ENCODE peak calls at places on chromosomes 11 and 22, in four cellular contexts. P is HepG2, C is GM12878, S is SK-N-SH. W is an unnamed sample.

GRCh38 chr11:56905936-56906335 is 82.8 kb upstream of the OR5AK2 start:
- DNase-seq in P (no peak), C (no peak), S (no peak), W (no peak)

GRCh38 chr11:93054881-93055280 is 85.4 kb downstream of the MTNR1B start:
- DNase-seq in P (peak; percentile 18), C (no peak), S (no peak), W (no peak)

GRCh38 chr11:109859325-109859724 is 233.9 kb upstream of the ZC3H12C start:
- DNase-seq in P (peak; percentile 13), C (no peak), S (no peak), W (no peak)

GRCh38 chr11:125551835-125552342 is 17.4 kb upstream of the EI24 start:
- DNase-seq in P (no peak), C (no peak), S (no peak), W (no peak)

GRCh38 chr22:48182036-48182435 is 1419.6 kb downstream of the TBC1D22A start:
- DNase-seq in P (no peak), C (no peak), S (no peak), W (no peak)

GRCh38 chr11:44556735-44557409 is 8.6 kb upstream of the CD82 start:
- DNase-seq in P (peak; percentile 41), C (peak; percentile 47), S (no peak), W (peak; percentile 71)

GRCh38 chr11:3939211-3939610 is 83.7 kb downstream of the STIM1 start:
- DNase-seq in P (no peak), C (no peak), S (no peak), W (no peak)

GRCh38 chr11:74546752-74547151 is 45.6 kb upstream of the POLD3 start:
- DNase-seq in P (peak; percentile 8), C (no peak), S (no peak), W (no peak)

GRCh38 chr11:68598816-68599653 is 85.3 kb upstream of the GAL start:
- DNase-seq in P (no peak), C (no peak), S (no peak), W (no peak)

GRCh38 chr11:73177380-73178091 is 35.4 kb upstream of the FCHSD2 start:
- DNase-seq in P (peak; percentile 88), C (no peak), S (no peak), W (no peak)

GRCh38 chr11:120385110-120385509 is 48.9 kb downstream of the ARHGEF12 start:
- DNase-seq in P (no peak), C (no peak), S (peak; percentile 25), W (no peak)

GRCh38 chr22:36417281-36417686 is 29.5 kb upstream of the MYH9 start:
- DNase-seq in P (no peak), C (no peak), S (no peak), W (no peak)

GRCh38 chr11:125273519-125274000 is 109.0 kb downstream of the PKNOX2 start:
- DNase-seq in P (no peak), C (no peak), S (no peak), W (no peak)

GRCh38 chr22:42022162-42022847 is 23.7 kb downstream of the WBP2NL start:
- DNase-seq in P (no peak), C (peak; percentile 30), S (no peak), W (no peak)

GRCh38 chr22:37203354-37204044 is 8.8 kb downstream of the SSTR3 start:
- DNase-seq in P (no peak), C (no peak), S (no peak), W (no peak)

GRCh38 chr11:10568486-10568941 is at the start of gene LYVE1:
- DNase-seq in P (peak; percentile 65), C (no peak), S (no peak), W (no peak)

GRCh38 chr22:36772451-36772850 is 3.5 kb downstream of the IFT27 start:
- DNase-seq in P (no peak), C (no peak), S (no peak), W (no peak)

GRCh38 chr11:61543606-61544306 is 35.2 kb downstream of the LRRC10B start:
- DNase-seq in P (peak; percentile 30), C (no peak), S (no peak), W (no peak)

GRCh38 chr11:72179804-72180396 is 12.0 kb upstream of the FOLR1 start:
- DNase-seq in P (no peak), C (no peak), S (no peak), W (no peak)

GRCh38 chr11:65445604-65446445 is 23.2 kb downstream of the NEAT1 start:
- DNase-seq in P (no peak), C (no peak), S (no peak), W (no peak)

GRCh38 chr11:57402188-57403066 is 12.0 kb upstream of the PRG2 start:
- DNase-seq in P (no peak), C (no peak), S (no peak), W (no peak)

GRCh38 chr11:1545432-1545831 is 26.6 kb downstream of the DUSP8 start:
- DNase-seq in P (no peak), C (no peak), S (no peak), W (no peak)

GRCh38 chr22:47376322-47376700 is 613.9 kb downstream of the TBC1D22A start:
- DNase-seq in P (no peak), C (no peak), S (no peak), W (no peak)

GRCh38 chr11:74397531-74398243 is 546 bp downstream of the PGM2L1 start:
- DNase-seq in P (peak; percentile 21), C (no peak), S (peak; percentile 69), W (no peak)

GRCh38 chr22:48887394-48888332 is 940.0 kb downstream of the BRD1 start:
- DNase-seq in P (no peak), C (no peak), S (no peak), W (no peak)

GRCh38 chr11:111236355-111236754 is 9.2 kb upstream of the POU2AF2 start:
- DNase-seq in P (no peak), C (no peak), S (no peak), W (no peak)

GRCh38 chr11:6655020-6655789 is 404 bp downstream of the DCHS1 start:
- DNase-seq in P (no peak), C (no peak), S (peak; percentile 78), W (peak; percentile 52)

GRCh38 chr11:67118801-67119576 is at the start of gene KDM2A:
- DNase-seq in P (peak; percentile 93), C (peak; percentile 95), S (peak; percentile 100), W (peak; percentile 92)

GRCh38 chr22:44325718-44326548 is 13.2 kb upstream of the SHISAL1 start:
- DNase-seq in P (no peak), C (no peak), S (peak; percentile 82), W (no peak)

GRCh38 chr11:10274726-10275125 is 19.3 kb downstream of the SBF2 start:
- DNase-seq in P (no peak), C (no peak), S (no peak), W (no peak)

GRCh38 chr11:73308963-73309960 is 1.2 kb downstream of the ARHGEF17 start:
- DNase-seq in P (peak; percentile 92), C (no peak), S (no peak), W (no peak)

GRCh38 chr22:49298834-49299750 is 528.6 kb downstream of the BRD1 start:
- DNase-seq in P (no peak), C (no peak), S (no peak), W (no peak)

GRCh38 chr11:69705901-69706787 is 2.3 kb upstream of the FGF19 start:
- DNase-seq in P (peak; percentile 46), C (no peak), S (no peak), W (no peak)
- TF ChIP-seq TCF12 in P (no peak), C (no peak), S (no peak), W (no peak)

GRCh38 chr11:122743949-122744876 is 88.7 kb downstream of the UBASH3B start:
- DNase-seq in P (no peak), C (peak; percentile 55), S (no peak), W (no peak)
- TF ChIP-seq TCF12 in P (no peak), C (peak; percentile 57), S (no peak), W (no peak)

GRCh38 chr11:70700871-70701270 is 302.5 kb downstream of the CTTN start:
- DNase-seq in P (no peak), C (no peak), S (no peak), W (no peak)
- TF ChIP-seq TCF12 in P (no peak), C (no peak), S (no peak), W (no peak)

GRCh38 chr22:17091851-17092250 is 7.1 kb downstream of the IL17RA start:
- DNase-seq in P (no peak), C (no peak), S (no peak), W (no peak)
- TF ChIP-seq TCF12 in P (no peak), C (no peak), S (no peak), W (no peak)

DNA sequence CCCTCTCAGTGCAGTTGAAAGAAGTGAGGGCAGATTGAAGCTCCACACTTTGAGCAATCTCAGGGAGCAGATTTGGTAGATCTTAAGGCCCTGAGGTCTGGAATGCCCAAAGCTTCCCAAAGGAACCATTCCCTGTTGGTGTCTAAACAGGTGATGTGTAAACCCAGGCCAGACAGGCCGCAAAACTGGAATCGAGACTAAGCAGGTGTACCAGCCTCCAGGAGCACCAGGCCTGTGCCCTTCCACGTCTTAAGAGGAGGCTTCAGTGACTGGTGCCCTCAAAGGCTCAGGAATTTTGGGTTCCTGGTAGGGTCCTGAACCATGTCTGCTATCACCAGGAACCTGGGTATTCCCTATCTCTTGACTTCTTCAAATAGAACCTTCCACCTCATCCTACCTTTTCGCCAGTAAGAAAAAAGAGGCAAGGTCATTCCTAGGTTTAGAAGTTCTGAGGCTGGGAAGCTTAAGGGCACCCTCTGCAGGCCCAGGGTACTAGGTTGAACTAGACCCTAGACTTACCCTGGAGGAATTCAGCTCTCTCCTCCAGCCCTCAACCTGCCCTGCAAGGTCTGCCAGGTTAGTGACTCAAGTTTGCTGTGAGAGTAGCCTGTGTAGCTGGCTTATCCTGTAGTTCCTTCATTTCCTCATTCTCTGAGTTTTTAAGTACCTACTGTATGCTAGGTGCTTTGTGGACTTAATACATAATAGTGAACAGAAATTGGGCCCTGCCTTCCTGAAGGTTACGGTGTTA is 100.0 kb upstream of the NNMT start:
- DNase-seq in P (no peak), C (no peak), S (no peak), W (no peak)
- TF ChIP-seq TCF12 in P (no peak), C (no peak), S (no peak), W (no peak)

GRCh38 chr11:30143098-30143705 is 87.6 kb upstream of the FSHB start:
- DNase-seq in P (peak; percentile 25), C (peak; percentile 9), S (peak; percentile 21), W (no peak)
- TF ChIP-seq TCF12 in P (no peak), C (no peak), S (no peak), W (no peak)

GRCh38 chr11:96217206-96217605 is 125.8 kb downstream of the MAML2 start:
- DNase-seq in P (no peak), C (no peak), S (no peak), W (no peak)

GRCh38 chr11:96215826-96216225 is 127.2 kb downstream of the MAML2 start:
- DNase-seq in P (no peak), C (no peak), S (no peak), W (no peak)

GRCh38 chr11:96213500-96213899 is 129.5 kb downstream of the MAML2 start:
- DNase-seq in P (no peak), C (no peak), S (no peak), W (no peak)

GRCh38 chr11:96214745-96215093 is 128.3 kb downstream of the MAML2 start:
- DNase-seq in P (no peak), C (no peak), S (no peak), W (no peak)

GRCh38 chr11:96215094-96215782 is 127.8 kb downstream of the MAML2 start:
- DNase-seq in P (no peak), C (peak; percentile 72), S (no peak), W (no peak)
- TF ChIP-seq TCF12 in P (no peak), C (peak; percentile 97), S (no peak), W (no peak)

GRCh38 chr11:103109818-103110388 is 677 bp downstream of the DYNC2H1 start:
- DNase-seq in P (no peak), C (no peak), S (no peak), W (no peak)
- TF ChIP-seq TCF12 in P (no peak), C (no peak), S (no peak), W (no peak)

W was measured in H1.